ENCODE peak calls at places on chromosomes 13 and 19, in ten cellular contexts. I is aorta; Q is BJ; J is amygdala; T is dorsolateral prefrontal cortex; Y is activated CD4-positive, alpha-beta T cell treated with anti-CD3 and anti-CD28 coated beads for 48 hours; S is left cardiac atrium; K is brain microvascular endothelial cell; D is HT-29; G is HTR-8/SVneo. O is an unnamed sample.

GRCh38 chr19:6801397-6802086 is 29.0 kb downstream of the VAV1 start:
- DNase-seq in Q (no peak), D (peak), S (peak), I (peak), K (no peak), Y (peak), G (peak), J (no peak), T (peak), O (peak)

GRCh38 chr19:5881543-5882299 is 11.4 kb upstream of the FUT5 start:
- DNase-seq in Y (no peak), D (no peak), Q (no peak), S (no peak), G (no peak), T (no peak), I (no peak), J (no peak), K (no peak), O (no peak)

GRCh38 chr19:45008554-45008953 is 7.3 kb downstream of the RELB start:
- DNase-seq in Q (no peak), I (no peak), K (no peak), T (no peak), J (no peak), D (peak), S (no peak), Y (no peak), G (no peak), O (no peak)

GRCh38 chr13:37642201-37642600 is 43.6 kb upstream of the POSTN start:
- DNase-seq in D (no peak), I (no peak), K (no peak), J (no peak), T (no peak), Y (no peak), S (no peak), Q (no peak), G (no peak), O (no peak)

GRCh38 chr19:16571689-16572331 is 405 bp downstream of the SLC35E1 start:
- DNase-seq in J (no peak), I (no peak), G (no peak), S (no peak), K (no peak), T (no peak), Q (no peak), Y (peak), D (peak), O (no peak)

GRCh38 chr19:13987101-13987890 is 18.8 kb downstream of the RFX1 start:
- DNase-seq in I (peak), Q (no peak), J (no peak), Y (no peak), G (no peak), S (peak), K (no peak), D (no peak), T (no peak), O (peak)

GRCh38 chr13:100403675-100404074 is 184.9 kb downstream of the GGACT start:
- DNase-seq in S (no peak), D (no peak), G (no peak), I (no peak), T (no peak), Y (no peak), J (no peak), Q (no peak), K (no peak), O (no peak)

GRCh38 chr13:49791753-49792549 is 531 bp downstream of the KPNA3 start:
- DNase-seq in S (peak), D (no peak), G (peak), K (peak), T (peak), I (peak), J (peak), Y (peak), Q (no peak), O (no peak)

GRCh38 chr19:51681286-51681956 is 11.7 kb upstream of the SPACA6 start:
- DNase-seq in Q (no peak), G (no peak), I (no peak), T (no peak), K (no peak), D (peak), J (no peak), Y (no peak), S (no peak), O (no peak)

GRCh38 chr19:53597023-53597422 is 34.8 kb upstream of the DPRX start:
- DNase-seq in I (no peak), J (no peak), T (no peak), G (no peak), Y (no peak), Q (no peak), S (no peak), K (no peak), D (no peak), O (no peak)

GRCh38 chr13:50389726-50390125 is 374.5 kb downstream of the KCNRG start:
- DNase-seq in I (no peak), D (no peak), J (no peak), G (no peak), K (no peak), S (no peak), Q (no peak), Y (no peak), T (no peak), O (no peak)

GRCh38 chr19:17610384-17610783 is 54.9 kb downstream of the COLGALT1 start:
- DNase-seq in I (no peak), Y (no peak), S (no peak), J (no peak), D (no peak), G (peak), T (no peak), K (no peak), Q (no peak), O (no peak)

GRCh38 chr19:38388310-38389100 is at the start of gene SPRED3:
- DNase-seq in J (peak), Q (no peak), K (no peak), D (no peak), T (peak), I (peak), Y (no peak), S (peak), G (peak), O (no peak)

GRCh38 chr13:48528720-48529119 is 4.2 kb downstream of the RCBTB2 start:
- DNase-seq in S (no peak), G (no peak), K (no peak), T (no peak), Y (no peak), D (no peak), I (no peak), Q (no peak), J (no peak), O (no peak)

GRCh38 chr13:66922444-66922843 is 307.7 kb downstream of the PCDH9 start:
- DNase-seq in S (no peak), G (no peak), J (no peak), K (no peak), Q (no peak), Y (no peak), D (no peak), I (no peak), T (no peak), O (no peak)

GRCh38 chr13:28204690-28205443 is 66.5 kb downstream of the PAN3 start:
- DNase-seq in I (no peak), T (no peak), Q (no peak), K (no peak), J (no peak), D (no peak), Y (peak), S (no peak), G (no peak), O (no peak)

GRCh38 chr13:51801631-51802099 is 2.3 kb downstream of the DHRS12 start:
- DNase-seq in D (peak), G (no peak), Q (no peak), T (peak), J (peak), Y (no peak), S (peak), I (peak), K (no peak), O (peak)